ENCODE peak calls at places on chromosome 5, in five cellular contexts. Z is fibroblast of villous mesenchyme, X is choroid plexus epithelial cell, E is prostate gland, O is IMR-90. Q is an unnamed sample.

GRCh38 chr5:142327111-142327842 is 2.5 kb upstream of the SPRY4 start:
- DNase-seq in Z (peak), X (peak), E (no peak), O (peak), Q (peak)

GRCh38 chr5:9329125-9329524 is 216.8 kb downstream of the SEMA5A start:
- DNase-seq in Z (no peak), X (no peak), E (no peak), O (no peak), Q (no peak)

GRCh38 chr5:56612759-56613158 is 202.6 kb upstream of the MAP3K1 start:
- DNase-seq in Z (no peak), X (no peak), E (no peak), O (no peak), Q (no peak)

GRCh38 chr5:51731641-51732040 is 348.4 kb downstream of the ISL1 start:
- DNase-seq in Z (no peak), X (no peak), E (no peak), O (no peak), Q (no peak)

GRCh38 chr5:169814045-169814444 is 166.2 kb downstream of the INSYN2B start:
- DNase-seq in Z (no peak), X (peak), E (no peak), O (no peak), Q (no peak)

GRCh38 chr5:32711693-32712462 is 757 bp downstream of the NPR3 start:
- DNase-seq in Z (peak), X (peak), E (no peak), O (peak), Q (peak)

GRCh38 chr5:11046160-11046559 is 285.1 kb upstream of the DAP start:
- DNase-seq in Z (peak), X (peak), E (no peak), O (peak), Q (no peak)

GRCh38 chr5:143880178-143880577 is 68.2 kb downstream of the HMHB1 start:
- DNase-seq in Z (no peak), X (peak), E (no peak), O (peak), Q (no peak)

GRCh38 chr5:120463991-120464626 is at the start of gene PRR16:
- DNase-seq in Z (peak), X (peak), E (peak), O (peak), Q (peak)

GRCh38 chr5:72624641-72625236 is 117.5 kb upstream of the ZNF366 start:
- DNase-seq in Z (peak), X (peak), E (no peak), O (peak), Q (peak)

GRCh38 chr5:44774279-44774880 is 34.4 kb upstream of the MRPS30 start:
- DNase-seq in Z (peak), X (peak), E (no peak), O (peak), Q (peak)

DNA sequence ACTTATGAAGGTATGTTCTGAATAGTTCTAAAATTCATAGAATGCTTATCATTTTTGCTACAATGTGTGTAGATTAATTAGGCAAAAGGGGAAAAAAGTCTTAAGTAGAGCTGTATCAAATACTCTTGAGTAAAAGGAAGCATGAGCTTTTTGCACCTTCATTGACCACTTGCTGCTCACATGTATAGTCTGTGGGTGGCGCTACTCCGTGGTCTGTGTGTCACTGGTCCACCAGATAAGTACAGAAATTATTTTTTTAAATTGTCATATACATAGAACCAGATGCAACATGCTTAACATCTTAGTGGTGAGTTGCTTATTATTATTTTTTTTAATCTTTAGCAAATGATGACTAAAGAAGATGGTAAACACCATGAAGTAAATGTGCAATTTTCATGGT is 130.2 kb downstream of the MAN2A1 start:
- DNase-seq in Z (no peak), X (no peak), E (no peak), O (no peak), Q (no peak)
- TF ChIP-seq CTCF in Z (no peak), X (peak), E (no peak), O (no peak), Q (peak)

GRCh38 chr5:133485468-133485867 is 126.9 kb downstream of the FSTL4 start:
- DNase-seq in Z (no peak), X (no peak), E (no peak), O (no peak), Q (no peak)

GRCh38 chr5:133487093-133487492 is 125.2 kb downstream of the FSTL4 start:
- DNase-seq in Z (no peak), X (no peak), E (no peak), O (no peak), Q (no peak)

DNA sequence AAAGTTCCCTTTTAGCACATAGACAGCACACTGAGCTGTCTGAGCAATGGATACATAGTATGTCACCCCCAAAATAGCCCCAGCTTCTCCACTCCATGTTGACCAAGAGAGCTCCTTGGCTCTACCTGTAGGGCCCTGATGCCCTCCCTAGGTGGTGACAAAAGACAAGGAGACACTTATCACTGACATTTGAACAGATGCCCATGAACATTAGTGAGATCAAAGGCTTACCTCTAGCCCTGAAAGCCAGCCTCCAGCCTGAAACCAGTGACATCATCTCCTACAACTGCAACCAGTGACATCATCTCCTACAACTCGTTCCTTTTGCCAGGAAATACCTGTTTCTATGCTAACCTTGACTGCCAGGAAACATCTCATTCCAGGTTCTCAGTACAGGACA is 122.7 kb downstream of the FSTL4 start:
- DNase-seq in Z (no peak), X (no peak), E (no peak), O (no peak), Q (no peak)
- TF ChIP-seq CTCF in Z (no peak), X (no peak), E (no peak), O (no peak), Q (no peak)

GRCh38 chr5:58459860-58460726 is at the start of gene PLK2:
- DNase-seq in Z (peak), X (peak), E (peak), O (peak), Q (peak)
- TF ChIP-seq CTCF in Z (peak), X (peak), E (no peak), O (peak), Q (no peak)

DNA sequence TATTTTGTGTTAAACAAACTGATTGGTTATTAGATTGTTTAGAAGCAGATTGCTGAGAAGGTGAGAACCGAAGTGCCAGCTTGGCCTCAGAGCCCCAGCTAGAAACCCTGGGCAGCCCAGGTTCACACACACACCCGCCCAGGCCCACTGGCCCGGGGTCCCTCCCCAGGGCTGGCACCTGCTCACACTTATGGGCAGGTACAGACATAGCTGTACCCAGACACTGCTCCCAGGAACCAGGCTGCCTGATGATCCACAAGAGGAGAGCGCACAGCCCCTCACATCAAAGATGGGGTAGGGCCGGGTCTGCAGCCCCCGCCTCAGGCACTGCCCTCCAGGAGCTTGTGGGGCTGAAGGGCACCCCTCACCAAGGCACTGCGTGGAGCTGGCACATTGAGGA is 33.2 kb downstream of the HK3 start:
- DNase-seq in Z (no peak), X (no peak), E (no peak), O (no peak), Q (no peak)
- TF ChIP-seq CTCF in Z (no peak), X (no peak), E (no peak), O (no peak), Q (no peak)

GRCh38 chr5:179495906-179496455 is 54.4 kb upstream of the RUFY1 start:
- DNase-seq in Z (no peak), X (no peak), E (no peak), O (no peak), Q (no peak)
- TF ChIP-seq CTCF in Z (no peak), X (peak), E (no peak), O (peak), Q (no peak)

GRCh38 chr5:139549162-139549894 is 11.8 kb upstream of the UBE2D2 start:
- DNase-seq in Z (no peak), X (no peak), E (no peak), O (no peak), Q (no peak)

GRCh38 chr5:139543423-139543991 is 17.6 kb upstream of the UBE2D2 start:
- DNase-seq in Z (peak), X (peak), E (no peak), O (peak), Q (no peak)
- TF ChIP-seq CTCF in Z (peak), X (peak), E (no peak), O (no peak), Q (no peak)

GRCh38 chr5:61603211-61603908 is 271.3 kb downstream of the ZSWIM6 start:
- DNase-seq in Z (no peak), X (peak), E (peak), O (no peak), Q (no peak)
- TF ChIP-seq CTCF in Z (no peak), X (no peak), E (peak), O (no peak), Q (no peak)

Q was measured in HFFc6.